ENCODE peak calls at places on chromosomes 11 and 22, in nine cellular contexts. S, Y, J, E, T, N, P, L and A are unnamed samples.

GRCh38 chr11:10488121-10488580 is 33.1 kb downstream of the AMPD3 start:
- DNase-seq in S (peak; percentile 71), Y (no peak), J (no peak), E (no peak), T (peak; percentile 37), N (no peak), P (no peak), L (no peak), A (no peak)

GRCh38 chr11:125351045-125351867 is 144.8 kb downstream of the FEZ1 start:
- DNase-seq in S (no peak), Y (no peak), J (no peak), E (no peak), T (no peak), N (no peak), P (no peak), L (no peak), A (no peak)

GRCh38 chr11:119148855-119149370 is at the start of gene ABCG4:
- DNase-seq in S (no peak), Y (peak; percentile 18), J (peak; percentile 18), E (peak; percentile 16), T (no peak), N (no peak), P (no peak), L (peak; percentile 56), A (no peak)

GRCh38 chr11:61756452-61757212 is 4.2 kb downstream of the MYRF start:
- DNase-seq in S (no peak), Y (peak; percentile 43), J (peak; percentile 26), E (peak; percentile 15), T (no peak), N (peak; percentile 48), P (no peak), L (peak; percentile 87), A (no peak)

GRCh38 chr11:76759092-76759491 is 24.1 kb upstream of the TSKU start:
- DNase-seq in S (no peak), Y (no peak), J (no peak), E (no peak), T (no peak), N (no peak), P (no peak), L (no peak), A (no peak)

GRCh38 chr11:106728861-106729260 is 289.4 kb downstream of the GUCY1A2 start:
- DNase-seq in S (no peak), Y (no peak), J (no peak), E (no peak), T (no peak), N (no peak), P (no peak), L (no peak), A (no peak)

GRCh38 chr11:122176651-122177050 is 60.6 kb upstream of the BLID start:
- DNase-seq in S (no peak), Y (no peak), J (no peak), E (no peak), T (no peak), N (no peak), P (no peak), L (no peak), A (no peak)

GRCh38 chr11:113163291-113164030 is 150.9 kb upstream of the TTC12 start:
- DNase-seq in S (no peak), Y (no peak), J (no peak), E (no peak), T (no peak), N (no peak), P (no peak), L (no peak), A (no peak)

GRCh38 chr11:770642-771616 is 6.4 kb downstream of the GATD1 start:
- DNase-seq in S (no peak), Y (no peak), J (no peak), E (no peak), T (peak; percentile 2), N (no peak), P (no peak), L (no peak), A (no peak)

GRCh38 chr11:108494182-108494581 is 4.0 kb downstream of the POGLUT3 start:
- DNase-seq in S (no peak), Y (peak; percentile 38), J (no peak), E (no peak), T (no peak), N (no peak), P (no peak), L (no peak), A (no peak)

GRCh38 chr22:48944433-48944755 is 883.3 kb downstream of the BRD1 start:
- DNase-seq in S (no peak), Y (no peak), J (no peak), E (no peak), T (no peak), N (no peak), P (no peak), L (no peak), A (no peak)

GRCh38 chr22:39278040-39278439 is 33.3 kb upstream of the PDGFB start:
- DNase-seq in S (no peak), Y (peak; percentile 39), J (no peak), E (no peak), T (no peak), N (no peak), P (no peak), L (no peak), A (no peak)

GRCh38 chr11:104005234-104005855 is 31.1 kb upstream of the DDI1 start:
- DNase-seq in S (no peak), Y (no peak), J (no peak), E (no peak), T (no peak), N (no peak), P (no peak), L (no peak), A (no peak)

GRCh38 chr22:23216331-23217170 is 36.2 kb downstream of the BCR start:
- DNase-seq in S (no peak), Y (no peak), J (peak; percentile 94), E (peak; percentile 43), T (no peak), N (no peak), P (peak; percentile 18), L (no peak), A (no peak)

GRCh38 chr11:63866211-63866610 is 27.3 kb downstream of the MARK2 start:
- DNase-seq in S (peak; percentile 73), Y (peak; percentile 40), J (peak; percentile 96), E (peak; percentile 68), T (peak; percentile 89), N (peak; percentile 20), P (peak; percentile 45), L (peak; percentile 84), A (no peak)

GRCh38 chr11:8941341-8942103 is 1.3 kb downstream of the ASCL3 start:
- DNase-seq in S (no peak), Y (no peak), J (no peak), E (no peak), T (no peak), N (no peak), P (no peak), L (no peak), A (no peak)

GRCh38 chr11:60906132-60906972 is at the start of gene PRPF19:
- DNase-seq in S (peak; percentile 98), Y (peak; percentile 97), J (peak; percentile 98), E (peak; percentile 97), T (peak; percentile 99), N (peak; percentile 95), P (peak; percentile 93), L (peak; percentile 99), A (peak; percentile 92)